ENCODE peak calls at places on chromosomes 13 and 19, in nine cellular contexts. J is mesothelial cell of epicardium, B is pancreas, V is glutamatergic neuron, R is fibroblast of the aortic adventitia, T is PC-3, M is body of pancreas, Z is Calu3, X is B cell. K is an unnamed sample.
A peak's percentile ranks its signal among the peaks of the same experiment; 100 is the strongest.

GRCh38 chr19:38745316-38745715 is 1.0 kb upstream of the CAPN12 start:
- DNase-seq in J (no peak), T (no peak), R (no peak), B (no peak), Z (no peak), V (no peak), X (no peak), M (no peak), K (no peak)

GRCh38 chr13:30845297-30846214 is 60.5 kb upstream of the MEDAG start:
- DNase-seq in R (no peak), T (no peak), B (no peak), X (no peak), M (no peak), J (no peak), V (no peak), Z (no peak), K (peak; percentile 50)

GRCh38 chr13:27120011-27120410 is 51.6 kb downstream of the USP12 start:
- DNase-seq in Z (no peak), M (no peak), R (peak; percentile 7), T (no peak), X (no peak), J (no peak), V (no peak), B (no peak), K (no peak)

GRCh38 chr19:42132851-42133528 is 744 bp upstream of the POU2F2 start:
- DNase-seq in J (peak; percentile 83), B (peak; percentile 69), M (peak; percentile 75), V (peak; percentile 82), X (peak; percentile 81), Z (peak; percentile 92), T (peak; percentile 71), R (peak; percentile 36), K (peak; percentile 66)

GRCh38 chr19:17244618-17245534 is 843 bp downstream of the NR2F6 start:
- DNase-seq in J (peak; percentile 59), T (no peak), V (no peak), R (no peak), Z (peak; percentile 32), X (no peak), B (peak; percentile 66), M (peak; percentile 68), K (no peak)

GRCh38 chr19:21101511-21102242 is 19.7 kb downstream of the ZNF714 start:
- DNase-seq in B (no peak), T (no peak), Z (no peak), X (no peak), V (no peak), J (no peak), M (no peak), R (no peak), K (no peak)

GRCh38 chr19:3491396-3492119 is 8.3 kb upstream of the SMIM44 start:
- DNase-seq in M (no peak), R (no peak), T (no peak), V (no peak), Z (no peak), B (no peak), J (no peak), X (no peak), K (no peak)

GRCh38 chr19:49546825-49547565 is 19.2 kb downstream of the RCN3 start:
- DNase-seq in J (peak; percentile 70), V (peak; percentile 57), X (peak; percentile 78), R (peak; percentile 92), T (peak; percentile 99), M (peak; percentile 79), Z (peak; percentile 80), B (peak; percentile 60), K (no peak)

GRCh38 chr13:60001892-60002291 is 161.8 kb downstream of the DIAPH3 start:
- DNase-seq in T (no peak), M (no peak), Z (no peak), V (no peak), R (no peak), B (no peak), J (no peak), X (no peak), K (no peak)

GRCh38 chr19:49829200-49829599 is 11.1 kb downstream of the MED25 start:
- DNase-seq in V (no peak), Z (no peak), J (no peak), B (no peak), R (no peak), M (no peak), T (no peak), X (no peak), K (no peak)

GRCh38 chr19:17080441-17080803 is 4.8 kb downstream of the MYO9B start:
- DNase-seq in M (no peak), X (no peak), B (no peak), J (no peak), T (no peak), Z (no peak), V (no peak), R (no peak), K (no peak)

GRCh38 chr19:19276386-19276785 is 3.3 kb upstream of the TM6SF2 start:
- DNase-seq in V (no peak), R (peak; percentile 32), Z (no peak), X (no peak), M (no peak), B (no peak), T (no peak), J (no peak), K (no peak)

GRCh38 chr13:21420706-21421105 is 38.4 kb downstream of the ZDHHC20 start:
- DNase-seq in R (peak; percentile 30), B (no peak), M (no peak), J (no peak), X (no peak), Z (no peak), T (peak; percentile 8), V (no peak), K (no peak)

GRCh38 chr19:12043752-12044422 is 8.4 kb upstream of the ZNF433 start:
- DNase-seq in T (no peak), Z (no peak), B (no peak), X (no peak), M (no peak), J (no peak), V (no peak), R (no peak), K (no peak)

GRCh38 chr19:18526316-18526715 is 4.4 kb upstream of the ELL start:
- DNase-seq in J (no peak), Z (no peak), V (no peak), M (no peak), X (no peak), B (no peak), T (peak; percentile 86), R (no peak), K (no peak)

GRCh38 chr19:58399903-58400637 is 4.6 kb downstream of the RNF225 start:
- DNase-seq in R (no peak), X (no peak), T (no peak), B (no peak), J (no peak), V (no peak), Z (no peak), M (no peak), K (no peak)

GRCh38 chr13:43804461-43805070 is 17.8 kb upstream of the ENOX1 start:
- DNase-seq in X (no peak), T (peak; percentile 82), V (no peak), Z (peak; percentile 31), B (no peak), R (peak; percentile 90), M (no peak), J (no peak), K (no peak)
- TF ChIP-seq CTCF in X (peak; percentile 85), T (peak; percentile 63), V (peak; percentile 77), Z (no peak), B (peak; percentile 50), R (peak; percentile 42), M (peak; percentile 62), J (peak; percentile 79), K (peak; percentile 75)

DNA sequence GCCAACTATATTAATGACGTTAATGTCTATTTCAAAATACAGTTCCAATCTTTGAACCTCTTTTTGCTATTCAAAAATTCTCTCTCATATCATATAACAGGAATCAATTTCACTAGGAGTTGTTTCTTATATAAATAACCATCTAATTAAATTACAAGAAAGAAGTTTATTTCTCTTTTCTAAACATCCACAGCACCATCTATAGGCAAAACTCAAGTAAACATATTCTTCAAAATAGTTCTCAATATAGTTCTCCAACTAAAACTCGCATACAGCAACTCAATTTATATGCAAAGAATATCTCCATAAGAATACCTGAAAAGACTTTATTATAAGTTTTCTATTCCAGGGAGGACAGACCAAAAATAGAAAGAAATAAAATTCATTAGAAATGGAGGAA is 65.6 kb downstream of the RBM26 start:
- DNase-seq in X (no peak), B (no peak), T (no peak), Z (no peak), J (no peak), R (no peak), M (no peak), V (no peak), K (no peak)
- TF ChIP-seq CTCF in X (peak; percentile 25), B (no peak), T (no peak), Z (no peak), J (no peak), R (no peak), M (no peak), V (no peak), K (no peak)

DNA sequence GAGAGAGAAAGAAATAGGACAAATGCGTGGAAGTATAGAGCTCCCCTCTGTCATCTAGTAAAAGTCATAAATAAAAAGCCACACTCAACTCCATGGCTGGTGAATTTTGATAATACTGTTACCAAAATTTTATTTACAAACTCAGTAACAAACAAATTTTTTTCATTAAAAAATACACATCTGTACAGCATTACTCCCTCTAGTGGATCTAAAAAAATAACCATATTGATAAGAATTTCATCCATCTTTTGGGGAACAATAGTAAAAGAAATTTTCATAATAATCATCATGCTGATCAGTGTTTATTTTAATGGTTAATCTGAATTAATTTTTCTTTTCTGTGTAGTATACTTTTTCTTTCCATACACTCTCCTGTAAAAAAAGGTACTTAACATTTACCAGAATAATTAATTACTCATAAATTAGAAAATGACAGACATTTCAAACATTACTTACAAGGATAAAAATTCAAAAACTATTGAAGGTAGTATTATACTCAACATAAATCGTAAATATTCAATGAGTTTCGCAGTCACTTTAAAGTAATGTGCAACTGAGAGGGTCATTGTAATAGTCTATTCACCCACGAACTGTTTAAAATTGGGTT is 173.5 kb upstream of the LSM14A start:
- DNase-seq in T (peak; percentile 47), V (no peak), Z (no peak), X (no peak), J (no peak), B (no peak), M (no peak), R (peak; percentile 23), K (no peak)
- TF ChIP-seq CTCF in T (peak; percentile 61), V (peak; percentile 64), Z (peak; percentile 32), X (peak; percentile 61), J (peak; percentile 61), B (peak; percentile 19), M (peak; percentile 63), R (peak; percentile 31), K (peak; percentile 53)

DNA sequence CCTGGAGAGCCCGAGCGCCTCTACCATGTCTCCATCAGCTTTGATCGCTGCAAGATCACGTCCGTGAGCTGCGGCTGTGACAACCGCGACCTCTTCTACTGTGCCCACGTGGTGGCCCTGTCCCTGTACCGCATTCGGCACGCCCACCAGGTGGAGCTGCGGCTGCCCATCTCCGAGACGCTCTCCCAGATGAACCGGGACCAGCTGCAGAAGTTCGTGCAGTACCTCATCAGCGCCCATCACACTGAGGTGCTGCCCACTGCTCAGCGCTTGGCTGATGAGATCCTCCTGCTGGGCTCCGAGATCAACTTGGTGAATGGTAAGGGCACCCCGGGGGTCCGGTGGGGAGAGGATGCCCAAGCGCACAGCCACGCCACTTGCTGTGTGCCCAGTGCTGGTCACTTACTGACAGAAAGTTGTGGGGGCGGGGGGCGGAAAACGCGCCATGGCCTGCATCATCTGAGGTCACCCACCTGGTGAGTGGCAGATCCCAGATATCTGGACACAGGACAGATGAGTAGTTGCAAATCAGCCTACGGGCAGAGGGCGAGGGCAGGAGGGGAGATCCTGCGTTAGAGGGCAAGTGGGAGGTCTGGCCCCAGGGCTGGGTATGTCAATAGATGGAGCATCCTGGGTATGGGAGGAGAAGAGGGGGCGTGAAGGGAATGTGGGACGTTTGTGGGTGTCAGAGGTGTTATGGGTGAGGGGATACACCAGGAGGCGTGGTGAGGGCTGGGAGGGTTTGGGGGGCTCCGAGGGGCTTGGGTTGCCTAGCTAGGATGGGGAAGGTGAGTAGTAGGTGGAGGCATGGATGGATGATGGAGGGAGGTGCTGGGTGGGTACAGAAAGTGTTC is 9.8 kb downstream of the ZSWIM4 start:
- DNase-seq in T (no peak), J (no peak), X (no peak), M (peak; percentile 52), Z (no peak), R (no peak), V (peak; percentile 62), B (no peak), K (no peak)
- TF ChIP-seq CTCF in T (peak; percentile 52), J (no peak), X (no peak), M (peak; percentile 60), Z (no peak), R (peak; percentile 27), V (peak; percentile 46), B (peak; percentile 21), K (no peak)